ENCODE peak calls at places on chromosomes 3 and 15, in four cellular contexts. W, S, M and E are unnamed samples.

GRCh38 chr3:180855364-180855763 is 57.1 kb upstream of the FXR1 start:
- DNase-seq in M (no peak), W (peak), S (peak), E (peak)

GRCh38 chr15:85030301-85031049 is 48.8 kb downstream of the PDE8A start:
- DNase-seq in S (no peak), M (no peak), W (no peak), E (no peak)

GRCh38 chr3:101167341-101167740 is 153.0 kb downstream of the IMPG2 start:
- DNase-seq in W (no peak), S (no peak), M (no peak), E (no peak)

GRCh38 chr3:169686874-169687273 is 23.4 kb upstream of the MECOM start:
- DNase-seq in W (no peak), M (no peak), S (peak), E (no peak)

GRCh38 chr3:72820405-72820804 is 27.8 kb downstream of the SHQ1 start:
- DNase-seq in M (no peak), W (no peak), S (no peak), E (no peak)

GRCh38 chr3:56118968-56119367 is 349.3 kb downstream of the ERC2 start:
- DNase-seq in M (no peak), W (no peak), S (no peak), E (no peak)

GRCh38 chr3:157572559-157573270 is 69.5 kb upstream of the VEPH1 start:
- DNase-seq in M (peak), S (peak), W (no peak), E (peak)

GRCh38 chr3:54223063-54223462 is 100.7 kb downstream of the CACNA2D3 start:
- DNase-seq in W (no peak), M (no peak), S (no peak), E (no peak)

GRCh38 chr3:73509812-73510211 is 114.9 kb downstream of the PDZRN3 start:
- DNase-seq in W (no peak), M (no peak), S (no peak), E (no peak)

GRCh38 chr3:150117076-150117475 is 146.4 kb upstream of the PFN2 start:
- DNase-seq in M (no peak), W (no peak), S (no peak), E (no peak)

GRCh38 chr3:25849641-25850040 is 59.8 kb downstream of the OXSM start:
- DNase-seq in W (no peak), S (no peak), M (no peak), E (no peak)

GRCh38 chr3:101017048-101017447 is 23.8 kb upstream of the ABI3BP start:
- DNase-seq in W (no peak), S (no peak), M (no peak), E (no peak)

GRCh38 chr3:37170097-37170496 is 4.3 kb downstream of the LRRFIP2 start:
- DNase-seq in W (no peak), S (peak), M (no peak), E (no peak)

GRCh38 chr3:30643763-30644462 is 37.5 kb downstream of the TGFBR2 start:
- DNase-seq in W (no peak), M (no peak), S (no peak), E (no peak)

GRCh38 chr15:57747206-57747605 is 40.7 kb downstream of the POLR2M start:
- DNase-seq in S (no peak), W (no peak), M (peak), E (no peak)

GRCh38 chr15:93495799-93496637 is 407.0 kb upstream of the RGMA start:
- DNase-seq in W (no peak), M (no peak), S (no peak), E (no peak)

GRCh38 chr3:170584585-170585007 is 1.3 kb downstream of the SLC7A14 start:
- DNase-seq in M (peak), W (peak), S (peak), E (no peak)

GRCh38 chr3:126937533-126938432 is 45.1 kb upstream of the PLXNA1 start:
- DNase-seq in S (no peak), W (no peak), M (no peak), E (no peak)

GRCh38 chr15:71278989-71279756 is 163.9 kb downstream of the THSD4 start:
- DNase-seq in M (no peak), W (no peak), S (peak), E (no peak)

DNA sequence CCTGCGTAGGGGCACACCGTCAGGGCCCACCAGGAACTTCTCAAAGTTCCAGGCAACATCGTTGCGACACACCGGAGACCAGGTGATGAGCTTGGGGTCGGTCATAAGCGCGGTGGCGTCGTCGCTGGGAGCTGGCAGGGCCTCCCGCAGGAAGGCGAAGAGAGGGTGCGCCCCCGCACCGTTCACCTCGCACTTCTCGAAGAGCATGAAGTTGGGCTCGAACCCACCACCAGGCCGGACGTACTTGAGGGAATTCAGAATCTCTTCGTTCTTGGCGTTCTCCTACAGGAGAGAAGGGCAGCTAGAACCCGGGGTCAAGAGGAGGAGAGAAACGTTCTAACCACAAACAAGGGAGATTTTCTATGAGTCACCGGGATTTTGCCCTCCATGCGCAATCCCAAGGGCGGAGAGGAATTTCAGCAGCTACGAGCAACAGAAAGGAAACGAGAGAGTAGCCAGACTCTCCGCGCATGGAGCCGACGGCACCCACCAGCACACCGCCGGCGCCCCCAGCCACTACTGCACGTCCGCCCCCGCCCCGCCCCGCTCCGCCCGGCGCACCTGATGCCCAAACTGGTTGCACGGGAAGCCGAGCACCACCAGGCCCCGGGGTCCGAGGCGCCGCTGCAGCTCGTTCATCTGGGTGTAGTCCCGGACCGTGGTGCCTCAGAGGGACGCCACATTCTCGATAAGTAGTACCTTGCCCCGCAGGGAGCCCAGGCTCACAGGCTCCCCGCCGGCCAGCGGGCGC is 512 bp downstream of the GPX1 start:
- DNase-seq in M (no peak), W (peak), S (no peak), E (no peak)
- TF ChIP-seq POLR2AphosphoS5 in M (no peak), W (no peak), S (no peak), E (no peak)

DNA sequence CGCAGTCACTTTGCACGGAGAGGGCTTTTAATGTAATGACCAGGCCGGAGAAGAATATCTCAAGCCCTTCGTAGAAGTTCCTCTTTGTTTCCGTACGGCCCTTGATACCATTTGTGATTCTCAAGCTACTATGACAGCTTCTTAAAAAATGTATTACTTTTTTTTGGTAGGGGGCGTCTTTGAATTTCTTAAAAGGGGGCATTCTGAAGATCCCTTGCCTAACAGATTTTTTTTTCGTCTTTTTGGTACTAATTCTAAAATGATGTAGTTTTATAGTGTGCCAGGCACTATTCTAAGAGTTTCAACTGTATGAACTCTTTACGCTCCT is 614.0 kb downstream of the MCTP2 start:
- DNase-seq in W (no peak), S (no peak), M (no peak), E (no peak)
- TF ChIP-seq FOSL1 in W (no peak), S (no peak), M (no peak), E (no peak)

GRCh38 chr15:31352283-31352880 is 25.7 kb downstream of the KLF13 start:
- DNase-seq in S (no peak), M (no peak), W (no peak), E (no peak)
- TF ChIP-seq POLR2AphosphoS5 in S (no peak), M (no peak), W (no peak), E (no peak)

DNA sequence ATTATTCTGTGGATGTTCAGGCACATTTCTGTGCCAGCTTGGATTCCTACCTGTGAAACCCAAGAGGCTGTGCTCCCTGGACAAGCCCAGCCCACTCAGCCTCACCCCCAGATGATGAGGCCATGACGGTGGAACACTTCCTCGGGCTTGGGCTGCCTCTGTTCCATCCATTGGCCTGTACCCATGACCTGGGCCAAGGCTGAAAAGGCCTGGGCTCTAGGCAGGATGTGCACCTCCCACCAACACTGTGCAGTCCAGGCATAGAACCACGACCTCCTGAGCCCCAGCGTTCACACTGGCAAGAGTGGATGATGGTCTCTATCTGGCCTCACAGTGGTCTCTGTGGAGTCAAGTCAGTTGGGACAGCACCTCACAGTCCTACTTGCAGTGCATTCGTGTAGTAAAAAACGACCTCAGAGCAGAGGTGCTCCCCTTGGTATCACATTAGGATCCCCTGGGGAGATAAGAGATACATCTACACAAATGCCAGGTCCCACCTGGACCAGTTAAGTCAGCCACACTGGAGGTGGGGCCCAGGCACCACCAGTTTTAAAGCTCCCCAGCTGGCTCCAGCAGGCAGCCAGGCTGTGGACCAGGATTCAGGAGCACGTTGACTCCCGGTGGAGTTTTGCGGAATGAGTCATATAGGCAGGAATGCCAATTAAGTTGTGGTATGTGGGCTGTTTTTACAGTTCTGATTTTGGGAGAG is 39.0 kb upstream of the IGF1R start:
- DNase-seq in S (no peak), W (peak), M (no peak), E (peak)
- TF ChIP-seq FOSL1 in S (peak), W (no peak), M (no peak), E (peak)

GRCh38 chr15:62112616-62113593 is 46.1 kb downstream of the C2CD4A start:
- DNase-seq in W (no peak), S (peak), M (no peak), E (no peak)
- TF ChIP-seq POLR2AphosphoS5 in W (no peak), S (no peak), M (no peak), E (no peak)

DNA sequence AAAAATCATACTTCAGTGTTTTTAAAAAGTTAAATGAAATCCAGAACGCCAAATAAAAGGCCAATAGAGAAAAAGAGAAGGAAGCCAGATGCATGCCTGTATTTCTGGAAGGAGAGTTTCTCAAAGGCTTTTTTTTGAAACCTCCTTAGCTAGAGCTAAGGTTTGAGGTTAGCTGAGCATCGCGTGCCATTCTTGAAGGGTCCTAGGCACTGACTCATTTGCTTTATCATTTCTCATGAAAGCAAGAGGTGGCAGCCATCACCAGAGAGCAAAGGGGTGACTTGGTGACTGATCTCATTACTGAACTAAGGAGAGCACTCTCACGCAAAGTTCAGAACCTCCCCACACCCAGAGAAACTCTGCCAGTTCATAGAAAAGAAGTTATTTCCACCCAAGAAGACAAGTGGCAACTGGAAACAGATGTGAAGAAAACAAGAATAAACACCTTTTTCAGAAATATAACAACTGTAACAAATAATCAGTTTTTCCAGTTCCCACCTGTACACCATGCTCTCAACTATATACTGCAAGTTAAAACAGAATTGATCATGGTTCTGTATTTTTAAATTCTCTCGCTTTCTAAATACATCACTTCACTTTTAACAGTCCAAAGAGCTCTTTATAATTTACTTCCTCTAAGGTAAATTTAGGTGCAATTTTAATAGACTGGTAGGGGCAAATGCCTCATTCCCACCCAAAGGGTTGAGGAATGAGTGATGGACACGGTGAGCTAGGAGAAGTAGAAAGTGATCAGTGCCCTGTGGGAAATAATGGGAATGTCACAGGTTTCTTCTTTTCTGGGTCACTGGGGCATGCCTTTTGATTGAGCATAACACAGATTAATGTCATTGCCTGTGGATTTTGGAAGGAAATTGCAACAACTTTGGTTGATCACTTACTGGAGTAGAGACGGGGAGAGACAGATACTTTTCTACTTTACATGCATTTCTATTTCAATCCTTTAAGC is 24.7 kb downstream of the GPR15 start:
- DNase-seq in W (no peak), S (no peak), M (no peak), E (peak)
- TF ChIP-seq FOSL1 in W (no peak), S (no peak), M (no peak), E (peak)

GRCh38 chr3:65284971-65285370 is 597.2 kb upstream of the ADAMTS9 start:
- DNase-seq in M (no peak), S (no peak), W (no peak), E (no peak)
- TF ChIP-seq POLR2AphosphoS5 in M (no peak), S (no peak), W (no peak), E (no peak)

GRCh38 chr3:107235193-107235922 is 141.9 kb upstream of the CCDC54 start:
- DNase-seq in S (peak), W (no peak), M (peak), E (no peak)
- TF ChIP-seq FOSL1 in S (no peak), W (no peak), M (no peak), E (no peak)

DNA sequence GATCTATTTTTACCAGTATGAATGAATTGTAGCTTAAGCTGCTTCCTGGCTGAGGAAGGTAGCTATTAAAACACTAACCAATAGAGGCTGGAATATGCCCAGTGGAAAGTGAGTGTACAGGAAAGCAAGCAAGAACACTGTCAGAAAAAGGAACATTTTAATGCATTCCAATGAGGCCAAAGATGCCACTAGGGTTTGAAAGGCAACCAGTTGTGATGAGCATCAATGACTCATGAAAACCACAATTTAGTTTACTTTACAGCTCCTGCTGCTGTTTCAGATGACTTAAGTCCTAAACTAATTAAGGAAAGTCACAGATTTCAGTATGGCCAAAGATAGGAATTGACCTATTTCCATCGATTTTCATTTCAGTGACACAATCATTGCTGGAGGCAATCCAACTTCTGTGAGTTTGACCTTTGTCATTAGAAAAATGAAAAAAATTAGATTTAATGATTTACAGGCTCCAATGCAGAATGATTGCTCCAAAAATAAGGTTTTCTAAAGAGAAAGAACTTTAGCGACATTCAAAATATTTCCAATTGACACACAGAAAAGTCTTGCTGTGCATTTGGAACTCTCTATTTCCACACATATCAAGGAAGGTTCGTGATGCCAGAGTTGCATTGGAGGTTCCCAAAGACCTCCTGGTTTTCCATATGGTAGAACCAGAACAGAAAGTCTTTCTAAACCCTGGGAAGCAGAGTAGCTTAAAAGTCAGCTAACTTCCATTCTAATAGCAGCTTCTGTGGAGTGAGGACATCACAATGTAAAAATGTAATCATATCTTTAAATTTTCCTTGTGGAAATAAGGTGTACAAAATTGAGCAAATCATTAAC is 103.0 kb downstream of the SUCNR1 start:
- DNase-seq in S (peak), W (no peak), M (no peak), E (peak)
- TF ChIP-seq POLR2AphosphoS5 in S (no peak), W (no peak), M (no peak), E (peak)

GRCh38 chr3:119313461-119313860 is 19.3 kb downstream of the ARHGAP31 start:
- DNase-seq in S (no peak), W (no peak), M (no peak), E (no peak)

GRCh38 chr3:119309591-119309990 is 15.4 kb downstream of the ARHGAP31 start:
- DNase-seq in S (no peak), M (no peak), W (no peak), E (no peak)

GRCh38 chr3:119308355-119308754 is 14.2 kb downstream of the ARHGAP31 start:
- DNase-seq in M (no peak), S (no peak), W (no peak), E (no peak)

GRCh38 chr3:119311191-119311925 is 17.2 kb downstream of the ARHGAP31 start:
- DNase-seq in M (no peak), S (no peak), W (no peak), E (no peak)

GRCh38 chr3:119310052-119310451 is 15.9 kb downstream of the ARHGAP31 start:
- DNase-seq in W (no peak), M (no peak), S (no peak), E (no peak)
- TF ChIP-seq FOSL1 in W (no peak), M (no peak), S (no peak), E (no peak)